ENCODE peak calls at places on chromosomes 6 and 20, in eight cellular contexts. F is lower lobe of right lung, T is Peyer's patch, B is Calu3, D is BE2C, U is colonic mucosa, E is GM12865, W is upper lobe of right lung. Q is an unnamed sample.
A peak's percentile ranks its signal among the peaks of the same experiment; 100 is the strongest.

GRCh38 chr6:139308936-139309603 is 17.3 kb upstream of the TXLNB start:
- DNase-seq in F (no peak), T (no peak), B (no peak), D (no peak), U (peak; percentile 47), E (no peak), W (no peak), Q (no peak)

GRCh38 chr6:149723771-149724417 is 6.0 kb upstream of the LATS1 start:
- DNase-seq in F (no peak), T (no peak), B (peak; percentile 32), D (peak; percentile 52), U (peak; percentile 53), E (peak; percentile 76), W (no peak), Q (no peak)

GRCh38 chr20:60627751-60628565 is 624.1 kb upstream of the CDH4 start:
- DNase-seq in F (no peak), T (no peak), B (no peak), D (no peak), U (no peak), E (no peak), W (no peak), Q (no peak)

GRCh38 chr6:70289299-70289698 is 13.6 kb downstream of the COL9A1 start:
- DNase-seq in F (no peak), T (no peak), B (peak; percentile 15), D (no peak), U (no peak), E (no peak), W (no peak), Q (no peak)

GRCh38 chr20:1322511-1323245 is 6.3 kb downstream of the SDCBP2 start:
- DNase-seq in F (no peak), T (peak; percentile 37), B (no peak), D (no peak), U (no peak), E (no peak), W (peak; percentile 55), Q (no peak)

GRCh38 chr6:2797564-2798014 is 32.4 kb downstream of the WRNIP1 start:
- DNase-seq in F (no peak), T (no peak), B (no peak), D (no peak), U (no peak), E (no peak), W (no peak), Q (no peak)

GRCh38 chr6:121393711-121394110 is 41.7 kb upstream of the GJA1 start:
- DNase-seq in F (no peak), T (no peak), B (no peak), D (no peak), U (no peak), E (no peak), W (no peak), Q (no peak)

GRCh38 chr6:35259946-35260626 is 551 bp downstream of the ZNF76 start:
- DNase-seq in F (peak; percentile 83), T (peak; percentile 79), B (peak; percentile 80), D (no peak), U (peak; percentile 81), E (peak; percentile 92), W (peak; percentile 92), Q (peak; percentile 91)

GRCh38 chr20:46683068-46683477 is 6.2 kb downstream of the TP53RK start:
- DNase-seq in F (no peak), T (no peak), B (no peak), D (no peak), U (no peak), E (no peak), W (no peak), Q (no peak)

GRCh38 chr6:148771212-148771601 is 24.4 kb downstream of the UST start:
- DNase-seq in F (peak; percentile 69), T (no peak), B (no peak), D (no peak), U (peak; percentile 58), E (no peak), W (peak; percentile 73), Q (peak; percentile 77)

GRCh38 chr6:45555981-45556771 is 178.4 kb upstream of the SUPT3H start:
- DNase-seq in F (no peak), T (no peak), B (no peak), D (no peak), U (no peak), E (no peak), W (no peak), Q (no peak)

GRCh38 chr20:51622004-51622874 is 79.7 kb upstream of the NFATC2 start:
- DNase-seq in F (no peak), T (no peak), B (no peak), D (no peak), U (no peak), E (no peak), W (no peak), Q (no peak)

GRCh38 chr6:41422156-41422555 is 86.7 kb downstream of the NCR2 start:
- DNase-seq in F (no peak), T (no peak), B (no peak), D (no peak), U (no peak), E (no peak), W (no peak), Q (no peak)

GRCh38 chr20:44174996-44175766 is 11.8 kb downstream of the JPH2 start:
- DNase-seq in F (no peak), T (no peak), B (no peak), D (no peak), U (no peak), E (no peak), W (no peak), Q (no peak)

GRCh38 chr20:23039136-23039875 is 4.2 kb downstream of the SSTR4 start:
- DNase-seq in F (no peak), T (no peak), B (no peak), D (no peak), U (no peak), E (no peak), W (no peak), Q (no peak)

GRCh38 chr20:35956616-35957015 is 2.3 kb upstream of the SCAND1 start:
- DNase-seq in F (no peak), T (no peak), B (no peak), D (no peak), U (no peak), E (no peak), W (no peak), Q (no peak)

GRCh38 chr20:48919882-48920526 is 1.5 kb upstream of the ARFGEF2 start:
- DNase-seq in F (no peak), T (no peak), B (no peak), D (peak; percentile 51), U (peak; percentile 59), E (no peak), W (no peak), Q (no peak)

GRCh38 chr6:158506577-158506976 is 53.3 kb upstream of the TMEM181 start:
- DNase-seq in F (no peak), T (no peak), B (no peak), D (peak; percentile 51), U (no peak), E (no peak), W (no peak), Q (no peak)

GRCh38 chr6:148157841-148158240 is 184.8 kb upstream of the SASH1 start:
- DNase-seq in F (no peak), T (no peak), B (no peak), D (no peak), U (no peak), E (no peak), W (no peak), Q (no peak)

GRCh38 chr6:166942393-166943168 is 13.8 kb downstream of the RNASET2 start:
- DNase-seq in F (peak; percentile 62), T (no peak), B (no peak), D (peak; percentile 45), U (peak; percentile 19), E (no peak), W (no peak), Q (no peak)

GRCh38 chr6:10404107-10404798 is 10.6 kb downstream of the TFAP2A start:
- DNase-seq in F (peak; percentile 96), T (peak; percentile 89), B (peak; percentile 93), D (peak; percentile 94), U (peak; percentile 90), E (peak; percentile 99), W (peak; percentile 97), Q (peak; percentile 93)

GRCh38 chr6:10401632-10402223 is 13.1 kb downstream of the TFAP2A start:
- DNase-seq in F (no peak), T (no peak), B (no peak), D (no peak), U (no peak), E (no peak), W (no peak), Q (no peak)

GRCh38 chr6:10403385-10404106 is 11.3 kb downstream of the TFAP2A start:
- DNase-seq in F (no peak), T (no peak), B (peak; percentile 47), D (no peak), U (no peak), E (no peak), W (no peak), Q (no peak)

GRCh38 chr6:10401004-10401536 is 13.8 kb downstream of the TFAP2A start:
- DNase-seq in F (no peak), T (no peak), B (no peak), D (no peak), U (no peak), E (no peak), W (no peak), Q (no peak)

GRCh38 chr6:10402648-10403311 is 12.1 kb downstream of the TFAP2A start:
- DNase-seq in F (no peak), T (no peak), B (no peak), D (no peak), U (no peak), E (no peak), W (no peak), Q (no peak)
- TF ChIP-seq CTCF in F (no peak), T (no peak), B (no peak), D (no peak), U (no peak), E (no peak), W (no peak), Q (no peak)

DNA sequence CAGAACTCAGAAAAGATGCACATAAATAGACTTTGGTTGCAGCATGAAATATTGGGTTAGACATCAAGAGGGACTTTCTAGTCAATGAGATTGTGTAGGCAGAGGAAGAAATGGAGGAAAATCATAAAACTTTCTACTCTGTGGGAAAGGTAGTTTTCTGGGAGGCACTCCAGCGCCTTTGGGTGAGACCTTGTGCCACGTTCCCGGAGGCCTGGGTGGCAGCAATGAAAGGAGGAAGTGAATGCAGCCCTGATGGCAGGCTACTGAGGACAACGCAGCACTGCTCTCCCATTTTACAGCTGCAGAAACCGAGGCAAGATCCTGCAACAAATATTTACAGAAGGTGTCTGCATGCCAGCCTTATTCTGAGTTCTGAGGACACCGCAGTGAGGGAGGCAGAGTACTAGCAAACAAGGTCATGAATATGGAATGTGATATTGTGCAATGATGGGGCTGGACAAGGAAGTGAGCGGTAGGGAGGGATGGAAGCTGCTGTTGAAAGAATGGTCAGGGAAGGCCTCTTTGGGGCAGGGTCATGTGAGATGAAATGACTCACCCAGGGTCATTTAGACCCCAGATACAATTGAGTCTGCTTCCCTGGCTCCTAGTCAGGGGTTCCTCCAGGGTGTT is 159.1 kb downstream of the TFAP2C start:
- DNase-seq in F (no peak), T (no peak), B (peak; percentile 76), D (no peak), U (no peak), E (no peak), W (no peak), Q (no peak)
- TF ChIP-seq CTCF in F (no peak), T (no peak), B (no peak), D (no peak), U (no peak), E (no peak), W (no peak), Q (no peak)

GRCh38 chr20:62209850-62210495 is 10.1 kb downstream of the HRH3 start:
- DNase-seq in F (peak; percentile 16), T (no peak), B (no peak), D (no peak), U (no peak), E (no peak), W (no peak), Q (peak; percentile 41)
- TF ChIP-seq CTCF in F (no peak), T (no peak), B (no peak), D (peak; percentile 28), U (no peak), E (no peak), W (no peak), Q (no peak)

GRCh38 chr20:2476742-2477615 is 6.4 kb upstream of the SNRPB start:
- DNase-seq in F (no peak), T (no peak), B (no peak), D (no peak), U (no peak), E (no peak), W (no peak), Q (no peak)
- TF ChIP-seq CTCF in F (peak; percentile 14), T (no peak), B (no peak), D (peak; percentile 22), U (no peak), E (no peak), W (no peak), Q (no peak)